ENCODE peak calls at places on chromosomes 3 and 15, in six cellular contexts. U is upper lobe of left lung, V is GM12878, C is A549, P is K562, F is HepG2. Y is an unnamed sample.

GRCh38 chr3:17336291-17336690 is 406.1 kb downstream of the TBC1D5 start:
- ATAC-seq in U (no peak), F (no peak), P (no peak), C (no peak), V (no peak), Y (no peak)

GRCh38 chr15:31328425-31328998 is 1.9 kb downstream of the KLF13 start:
- ATAC-seq in P (peak; percentile 10), V (peak; percentile 3), U (no peak), C (peak; percentile 4), F (peak; percentile 8), Y (no peak)

GRCh38 chr15:43118829-43119228 is 13.0 kb upstream of the UBR1 start:
- ATAC-seq in P (no peak), V (peak; percentile 67), C (no peak), U (no peak), F (no peak), Y (no peak)

GRCh38 chr3:114496874-114497273 is 203.0 kb downstream of the TIGIT start:
- ATAC-seq in P (no peak), V (no peak), U (no peak), C (peak; percentile 75), F (peak; percentile 92), Y (peak; percentile 83)

GRCh38 chr3:147864754-147865354 is 455.7 kb downstream of the ZIC1 start:
- ATAC-seq in F (no peak), P (no peak), V (no peak), C (no peak), U (no peak), Y (no peak)

GRCh38 chr3:178406206-178406605 is 130.0 kb upstream of the KCNMB2 start:
- ATAC-seq in U (no peak), C (no peak), F (no peak), V (no peak), P (no peak), Y (no peak)

GRCh38 chr3:182803006-182803405 is 9.7 kb downstream of the ATP11B start:
- ATAC-seq in C (no peak), F (no peak), V (peak; percentile 40), P (peak; percentile 9), U (no peak), Y (no peak)

GRCh38 chr15:32688151-32688639 is 29.6 kb upstream of the GREM1 start:
- ATAC-seq in P (no peak), U (no peak), C (peak; percentile 86), F (peak; percentile 97), V (no peak), Y (no peak)

GRCh38 chr3:24963762-24964625 is 464.1 kb upstream of the RARB start:
- ATAC-seq in V (peak; percentile 54), U (no peak), F (peak; percentile 63), C (peak; percentile 77), P (no peak), Y (no peak)

GRCh38 chr15:72230197-72231065 is 559 bp downstream of the PKM start:
- ATAC-seq in F (peak; percentile 70), V (peak; percentile 16), P (peak; percentile 66), C (peak; percentile 50), U (peak; percentile 81), Y (peak; percentile 81)

GRCh38 chr3:50268703-50269451 is at the start of gene SEMA3B:
- ATAC-seq in P (no peak), U (peak; percentile 65), F (peak; percentile 11), C (peak; percentile 57), V (no peak), Y (peak; percentile 15)

GRCh38 chr15:90609254-90610185 is 79.8 kb downstream of the CRTC3 start:
- ATAC-seq in V (no peak), P (no peak), C (no peak), F (no peak), U (no peak), Y (no peak)

GRCh38 chr3:110579841-110580550 is 491.6 kb upstream of the NECTIN3 start:
- ATAC-seq in P (no peak), V (no peak), U (no peak), C (no peak), F (no peak), Y (no peak)

GRCh38 chr3:62582495-62583172 is 209.3 kb upstream of the FEZF2 start:
- ATAC-seq in P (no peak), C (no peak), U (no peak), V (no peak), F (no peak), Y (no peak)

GRCh38 chr3:123670743-123671142 is 85.9 kb upstream of the HACD2 start:
- ATAC-seq in F (no peak), C (no peak), U (no peak), P (no peak), V (no peak), Y (peak; percentile 73)

GRCh38 chr3:123664771-123665170 is 79.9 kb upstream of the HACD2 start:
- ATAC-seq in C (no peak), V (no peak), P (no peak), F (no peak), U (no peak), Y (no peak)

GRCh38 chr3:123672429-123673146 is 87.7 kb upstream of the HACD2 start:
- ATAC-seq in U (no peak), C (no peak), P (no peak), F (peak; percentile 50), V (no peak), Y (no peak)

GRCh38 chr3:123667784-123668183 is 82.9 kb upstream of the HACD2 start:
- ATAC-seq in V (peak; percentile 31), C (no peak), F (no peak), U (no peak), P (no peak), Y (no peak)

DNA sequence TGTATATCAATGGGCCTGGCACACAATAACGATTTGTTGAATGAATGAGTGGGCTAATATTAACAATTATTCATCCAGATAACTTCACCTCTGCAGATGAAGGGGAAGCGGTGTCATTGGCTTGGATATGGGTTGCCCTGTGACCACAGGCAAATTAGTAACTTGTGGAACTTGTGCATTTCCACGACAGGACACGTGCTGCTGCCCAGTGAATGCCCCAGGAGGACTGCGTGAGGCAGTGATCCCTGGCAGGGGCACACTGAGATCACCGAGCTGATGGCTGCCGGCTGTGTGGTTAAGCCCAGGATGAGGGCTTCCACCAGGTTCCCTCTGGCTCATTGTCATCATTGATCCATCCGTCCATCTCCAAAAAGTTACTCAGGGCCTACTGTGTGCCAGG is 84.1 kb upstream of the HACD2 start:
- ATAC-seq in P (no peak), V (no peak), F (no peak), U (no peak), C (no peak), Y (no peak)
- H3K4me1 ChIP-seq in P (no peaks in the 10 kb centered on the region), V (no peaks in the 10 kb centered on the region), F (peaks cover 20% of the 10 kb centered on the region), U (peaks cover 19% of the 10 kb centered on the region), C (no peaks in the 10 kb centered on the region), Y (peaks cover 3% of the 10 kb centered on the region)

DNA sequence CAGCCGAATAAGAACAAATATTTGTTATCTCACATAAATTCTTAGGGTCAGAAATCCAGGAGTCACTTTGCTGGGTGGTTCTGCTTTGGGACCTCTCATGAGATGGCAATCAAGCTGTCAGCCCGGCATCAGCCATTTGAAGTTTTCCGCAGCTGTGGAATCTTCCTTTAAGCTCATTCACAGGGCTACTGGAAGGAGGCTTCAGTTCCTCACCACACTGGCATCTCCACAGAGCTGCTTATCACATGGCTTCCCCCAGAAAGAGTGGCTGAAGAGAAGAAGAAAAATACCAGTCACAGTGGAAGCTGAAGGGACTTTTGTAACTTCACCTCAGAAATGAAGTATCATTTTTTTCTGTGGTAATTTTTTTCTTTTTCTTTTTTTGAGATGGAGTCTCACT is 267.7 kb downstream of the CHL1 start:
- ATAC-seq in C (no peak), U (no peak), V (peak; percentile 65), F (no peak), P (no peak), Y (no peak)
- H3K9me3 ChIP-seq in C (no peaks in the 10 kb centered on the region), U (no peaks in the 10 kb centered on the region), V (no peaks in the 10 kb centered on the region), F (peaks cover 48% of the 10 kb centered on the region), P (no peaks in the 10 kb centered on the region), Y (no peaks in the 10 kb centered on the region)

DNA sequence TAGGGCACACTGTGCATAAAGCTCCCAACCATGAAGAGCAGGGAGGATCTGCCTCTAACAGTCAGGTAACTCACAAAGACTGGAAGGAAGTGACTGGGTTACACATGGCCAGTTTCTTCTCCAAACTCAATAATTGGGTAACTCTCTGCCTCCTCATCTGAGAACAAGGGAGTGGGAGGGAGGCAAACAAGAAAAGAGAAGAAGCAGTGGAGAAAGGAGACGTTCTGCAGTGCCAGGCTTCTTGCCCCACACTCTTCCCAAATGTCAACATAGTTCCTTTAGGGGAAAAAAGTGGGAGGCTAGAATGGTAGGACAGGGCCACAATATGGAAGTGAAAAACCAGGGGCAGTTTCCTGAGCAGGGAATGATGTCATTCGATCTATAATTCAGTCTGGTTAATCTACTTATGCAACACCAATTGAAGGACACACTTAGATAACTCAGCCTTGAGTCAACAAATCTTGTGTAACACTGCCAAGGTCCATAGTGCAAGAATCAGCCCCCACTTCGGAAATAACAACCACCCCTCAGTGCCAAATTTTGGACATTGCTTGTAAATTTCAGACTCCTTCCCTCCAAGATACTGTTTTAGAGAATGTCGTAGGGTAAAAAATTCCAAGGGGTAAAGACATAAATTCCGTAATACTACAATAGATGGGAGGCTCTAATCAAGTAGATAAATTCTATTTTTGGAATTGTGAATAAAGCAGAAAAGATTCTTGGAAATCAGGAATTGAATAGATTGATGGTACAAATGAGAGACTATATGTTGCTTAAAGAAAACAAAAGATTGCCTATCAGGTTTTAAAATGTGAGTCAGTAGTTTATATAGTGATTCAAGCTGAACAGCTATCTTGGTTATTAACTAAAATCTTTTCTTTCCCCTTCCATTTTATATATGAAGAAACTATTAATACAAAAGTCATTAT is 143.1 kb downstream of the LPP start:
- ATAC-seq in U (peak; percentile 50), V (no peak), F (peak; percentile 41), C (peak; percentile 56), P (no peak), Y (peak; percentile 57)
- TF ChIP-seq EP300 in U (peak; percentile 69), V (no peak), F (peak; percentile 100), C (peak; percentile 76), P (no peak), Y (no peak)

GRCh38 chr3:123678108-123678511 is 93.3 kb upstream of the HACD2 start:
- ATAC-seq in P (no peak), U (no peak), C (no peak), V (no peak), F (no peak), Y (peak; percentile 30)

GRCh38 chr3:123683755-123684154 is 98.9 kb upstream of the HACD2 start:
- ATAC-seq in U (no peak), F (no peak), C (no peak), P (no peak), V (no peak), Y (no peak)

GRCh38 chr3:123684636-123685035 is 99.8 kb upstream of the HACD2 start:
- ATAC-seq in C (no peak), V (no peak), P (no peak), U (no peak), F (no peak), Y (no peak)

GRCh38 chr3:123683146-123683545 is 98.3 kb upstream of the HACD2 start:
- ATAC-seq in C (no peak), F (no peak), V (no peak), P (no peak), U (no peak), Y (no peak)

DNA sequence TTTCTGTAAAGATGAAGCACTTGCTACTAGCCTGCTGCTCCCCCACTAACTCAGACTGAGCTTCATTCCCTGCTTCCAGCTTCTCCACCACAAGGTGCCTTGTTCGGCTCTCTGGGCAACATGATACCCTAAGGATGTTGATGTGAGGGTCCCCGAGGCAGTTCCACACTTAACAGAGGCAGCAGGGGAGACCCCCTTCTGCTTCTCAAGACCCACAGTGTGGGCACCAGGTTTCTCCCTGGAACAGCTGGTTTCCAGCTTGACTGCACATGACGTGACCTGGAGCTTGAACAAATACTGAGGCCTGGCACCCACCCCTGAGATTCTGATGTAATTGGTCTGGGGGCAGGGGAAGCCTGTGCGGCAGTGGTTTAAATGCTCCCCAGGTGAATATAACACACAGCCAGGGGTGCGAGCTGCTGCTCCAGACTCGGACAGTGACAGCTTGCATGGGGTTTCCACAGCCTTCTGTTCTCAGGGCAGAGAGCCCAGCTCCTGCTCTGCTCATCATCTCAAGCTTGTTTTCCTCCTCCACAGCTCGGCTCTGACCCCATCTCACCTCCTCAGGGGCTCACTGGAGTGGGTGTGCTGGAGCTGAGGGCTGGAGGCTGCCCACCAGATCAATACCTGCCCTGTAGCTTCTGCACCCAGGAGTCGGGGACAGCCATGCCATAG is 95.0 kb upstream of the HACD2 start:
- ATAC-seq in F (no peak), U (no peak), C (no peak), P (no peak), V (no peak), Y (peak; percentile 19)
- H3K4me1 ChIP-seq in F (no peaks in the 10 kb centered on the region), U (peaks cover 13% of the 10 kb centered on the region), C (no peaks in the 10 kb centered on the region), P (no peaks in the 10 kb centered on the region), V (no peaks in the 10 kb centered on the region), Y (peaks cover 14% of the 10 kb centered on the region)